ENCODE peak calls at places on chromosomes 7 and 10, in five cellular contexts. Y is transverse colon, V is nephron progenitor cell, A is epithelial cell of esophagus, G is left lung. S is an unnamed sample.

GRCh38 chr7:118153551-118154177 is 30.3 kb upstream of the LSM8 start:
- DNase-seq in Y (peak; percentile 12), V (peak; percentile 13), A (peak; percentile 57), G (no peak), S (no peak)

GRCh38 chr7:123901111-123901510 is 23.9 kb upstream of the SPAM1 start:
- DNase-seq in G (no peak), A (no peak), V (no peak), Y (no peak), S (no peak)

GRCh38 chr10:127907411-127908105 is 655 bp downstream of the PTPRE start:
- DNase-seq in A (no peak), Y (peak; percentile 44), G (no peak), V (peak; percentile 47), S (no peak)

GRCh38 chr10:29608062-29608461 is 26.7 kb downstream of the SVIL start:
- DNase-seq in Y (no peak), A (no peak), G (no peak), V (no peak), S (no peak)

GRCh38 chr7:16818732-16819131 is 13.9 kb upstream of the AGR2 start:
- DNase-seq in G (no peak), Y (no peak), V (no peak), A (peak; percentile 19), S (no peak)

GRCh38 chr10:107611101-107611500 is 446.6 kb upstream of the SORCS1 start:
- DNase-seq in Y (no peak), G (no peak), V (no peak), A (peak; percentile 91), S (no peak)

GRCh38 chr7:22563621-22564241 is 63.7 kb upstream of the STEAP1B start:
- DNase-seq in G (no peak), Y (no peak), A (no peak), V (peak; percentile 14), S (no peak)

GRCh38 chr10:80425901-80426300 is 17.6 kb downstream of the PRXL2A start:
- DNase-seq in Y (no peak), V (no peak), A (no peak), G (no peak), S (no peak)

GRCh38 chr10:6204063-6204340 is 1.3 kb downstream of the PFKFB3 start:
- DNase-seq in V (peak; percentile 65), Y (peak; percentile 60), G (peak; percentile 66), A (peak; percentile 70), S (no peak)

GRCh38 chr10:116255931-116256748 is 16.9 kb downstream of the GFRA1 start:
- DNase-seq in A (no peak), V (no peak), Y (no peak), G (no peak), S (no peak)

GRCh38 chr10:77104459-77104980 is 533.1 kb downstream of the KCNMA1 start:
- DNase-seq in V (no peak), A (peak; percentile 34), Y (peak; percentile 9), G (no peak), S (no peak)

GRCh38 chr7:29538322-29538874 is 25.2 kb upstream of the PRR15 start:
- DNase-seq in V (no peak), Y (no peak), G (no peak), A (no peak), S (no peak)

GRCh38 chr7:47045169-47045568 is 536.7 kb downstream of the TNS3 start:
- DNase-seq in Y (no peak), A (no peak), G (no peak), V (no peak), S (no peak)

GRCh38 chr10:124870854-124871425 is 69.3 kb downstream of the ABRAXAS2 start:
- DNase-seq in V (no peak), A (no peak), G (no peak), Y (no peak), S (no peak)

GRCh38 chr10:21318768-21319167 is 206.7 kb downstream of the SKIDA1 start:
- DNase-seq in V (no peak), Y (no peak), G (no peak), A (no peak), S (no peak)

GRCh38 chr7:149217570-149217969 is 21.9 kb upstream of the ZNF212 start:
- DNase-seq in Y (no peak), G (no peak), V (no peak), A (no peak), S (no peak)

GRCh38 chr7:134900430-134900876 is 85.9 kb upstream of the AGBL3 start:
- DNase-seq in G (no peak), A (no peak), V (no peak), Y (no peak), S (no peak)

GRCh38 chr7:118372530-118372929 is 148.0 kb downstream of the ANKRD7 start:
- DNase-seq in V (no peak), G (no peak), Y (no peak), A (peak; percentile 53), S (no peak)

GRCh38 chr10:104766341-104766740 is 125.3 kb downstream of the SORCS3 start:
- DNase-seq in V (no peak), G (no peak), A (peak; percentile 29), Y (no peak), S (no peak)

GRCh38 chr7:44284881-44285541 is 40.4 kb downstream of the CAMK2B start:
- DNase-seq in A (no peak), Y (peak; percentile 2), G (peak; percentile 13), V (peak; percentile 1), S (no peak)

GRCh38 chr7:36790280-36790679 is 66.0 kb upstream of the AOAH start:
- DNase-seq in A (no peak), G (no peak), V (peak; percentile 22), Y (no peak), S (no peak)

GRCh38 chr10:112275512-112276245 is 7.5 kb upstream of the TECTB start:
- DNase-seq in G (no peak), V (no peak), Y (no peak), A (no peak), S (no peak)

GRCh38 chr7:151087247-151088018 is 1.2 kb downstream of the AGAP3 start:
- DNase-seq in G (peak; percentile 62), Y (peak; percentile 74), A (peak; percentile 68), V (peak; percentile 65), S (peak; percentile 39)

GRCh38 chr10:32190890-32191491 is 134.8 kb upstream of the KIF5B start:
- DNase-seq in A (peak; percentile 39), V (no peak), Y (no peak), G (no peak), S (no peak)

GRCh38 chr10:32187686-32188085 is 131.5 kb upstream of the KIF5B start:
- DNase-seq in G (no peak), Y (no peak), A (no peak), V (no peak), S (no peak)

DNA sequence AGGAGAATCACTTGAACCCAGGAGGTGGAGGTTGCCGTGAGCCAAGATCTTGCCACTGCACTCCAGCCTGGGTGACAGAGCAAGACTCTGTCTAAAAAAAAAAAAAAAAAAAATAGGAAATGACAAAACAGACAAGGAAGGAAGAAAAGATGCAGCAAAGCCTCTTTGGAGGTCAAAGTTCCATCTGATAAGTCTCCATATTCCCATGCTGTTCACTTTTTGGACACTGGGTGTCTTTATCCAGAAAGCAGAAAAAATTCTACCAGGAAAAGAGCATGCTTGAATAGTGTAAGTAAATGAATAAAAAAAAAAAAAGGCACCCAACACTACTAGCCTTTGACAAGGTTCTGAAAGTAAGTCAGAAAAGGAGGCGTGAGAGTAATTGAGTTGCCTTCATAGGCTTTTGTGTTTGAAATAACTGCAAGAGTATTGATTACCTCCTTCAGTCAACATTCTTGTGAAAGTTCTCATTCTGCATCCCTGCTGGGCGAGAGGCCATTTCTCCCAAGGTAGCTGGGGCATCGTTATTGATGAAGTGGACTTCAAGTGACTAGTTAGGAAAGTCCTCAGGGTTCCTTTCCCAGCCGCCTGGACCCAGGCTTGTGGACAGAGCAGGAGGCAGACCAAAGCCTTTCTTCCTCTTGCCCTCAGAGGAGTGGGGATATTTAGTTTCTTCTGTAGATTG is 133.3 kb upstream of the KIF5B start:
- DNase-seq in Y (no peak), G (no peak), A (peak; percentile 16), V (no peak), S (no peak)
- TF ChIP-seq CTCF in Y (peak; percentile 62), G (no peak), A (peak; percentile 37), V (peak; percentile 17), S (no peak)

GRCh38 chr10:70672165-70672992 is at the start of gene ADAMTS14:
- DNase-seq in A (peak; percentile 26), V (peak; percentile 76), G (no peak), Y (peak; percentile 19), S (peak; percentile 38)
- TF ChIP-seq CTCF in A (no peak), V (no peak), G (no peak), Y (no peak), S (no peak)

DNA sequence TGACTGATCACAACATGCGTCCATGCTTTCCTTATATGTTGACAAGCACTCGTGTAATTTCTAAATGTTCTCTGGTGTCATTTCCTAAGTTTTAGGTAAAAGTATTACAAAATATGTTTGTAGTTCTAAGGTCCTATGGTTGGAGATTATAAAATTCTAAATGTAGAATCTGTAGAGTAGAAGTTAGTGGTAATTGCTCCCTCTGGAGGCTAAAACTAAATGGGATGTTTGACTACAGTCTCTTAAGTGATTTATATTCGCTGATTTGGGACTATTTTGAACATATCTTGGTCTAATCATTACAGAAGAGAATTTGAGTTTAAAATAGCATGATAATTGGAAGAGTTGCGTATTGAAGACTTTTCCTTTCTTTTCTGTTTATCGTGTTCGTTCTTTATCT is 74.1 kb downstream of the ZMYND11 start:
- DNase-seq in A (peak; percentile 29), G (no peak), Y (no peak), V (no peak), S (no peak)
- TF ChIP-seq CTCF in A (peak; percentile 24), G (no peak), Y (no peak), V (no peak), S (peak; percentile 5)

DNA sequence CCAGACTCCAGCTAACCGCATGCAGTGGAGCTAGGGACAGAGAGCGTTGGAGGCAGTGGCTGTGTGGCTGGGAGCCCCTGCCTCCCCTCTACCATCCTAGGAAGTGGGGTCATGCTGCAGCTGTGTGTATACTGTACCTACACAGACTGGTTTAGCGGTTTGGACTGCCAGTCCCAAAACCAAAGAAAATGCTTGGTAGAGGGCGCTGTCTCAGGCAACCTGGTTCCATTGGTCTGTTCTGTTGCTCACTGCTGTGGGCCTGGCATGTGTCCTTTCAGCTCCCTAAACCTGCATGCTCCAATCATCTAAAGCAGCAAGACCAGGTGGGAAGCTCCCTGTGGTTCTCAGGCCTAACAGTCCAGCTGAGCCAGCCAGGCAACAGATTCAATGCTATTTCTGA is 4.5 kb downstream of the RBP4 start:
- DNase-seq in V (no peak), A (no peak), G (no peak), Y (no peak), S (no peak)
- TF ChIP-seq CTCF in V (no peak), A (no peak), G (no peak), Y (no peak), S (no peak)

GRCh38 chr10:123433539-123433938 is 232.6 kb upstream of the GPR26 start:
- DNase-seq in V (no peak), Y (no peak), A (no peak), G (no peak), S (no peak)

GRCh38 chr10:123427386-123427785 is 238.8 kb upstream of the GPR26 start:
- DNase-seq in V (no peak), G (peak; percentile 43), Y (no peak), A (peak; percentile 26), S (no peak)

GRCh38 chr10:123428302-123428701 is 237.9 kb upstream of the GPR26 start:
- DNase-seq in G (no peak), Y (no peak), A (no peak), V (no peak), S (no peak)

GRCh38 chr10:123434435-123435039 is 231.6 kb upstream of the GPR26 start:
- DNase-seq in G (no peak), Y (no peak), A (no peak), V (no peak), S (no peak)

GRCh38 chr10:123429631-123430257 is 236.4 kb upstream of the GPR26 start:
- DNase-seq in G (no peak), A (no peak), V (no peak), Y (no peak), S (no peak)
- TF ChIP-seq CTCF in G (no peak), A (no peak), V (no peak), Y (no peak), S (no peak)

S was measured in natural killer cell.